ENCODE peak calls at places on chromosomes 16 and 17, in nine cellular contexts. T is right cardiac atrium; M is K562; F is effector memory CD4-positive, alpha-beta T cell; H is IMR-90; R is Peyer's patch; P is CD8-positive, alpha-beta memory T cell; Y is PC-3; O is brain microvascular endothelial cell. Q is an unnamed sample. For H3K27me3, the result is how much of the 10 kb centered on the place peaks cover.

GRCh38 chr16:24699151-24699723 is 30.2 kb upstream of the TNRC6A start:
- DNase-seq in T (no peak), M (no peak), F (no peak), H (no peak), R (no peak), P (no peak), Y (no peak), O (no peak), Q (no peak)

GRCh38 chr17:15363702-15364101 is 22.3 kb upstream of the TEKT3 start:
- DNase-seq in T (no peak), M (no peak), F (no peak), H (no peak), R (no peak), P (no peak), Y (no peak), O (no peak), Q (no peak)

GRCh38 chr17:77476920-77477805 is 336.4 kb downstream of the SEC14L1 start:
- DNase-seq in T (peak), M (no peak), F (no peak), H (peak), R (no peak), P (peak), Y (peak), O (peak), Q (peak)

GRCh38 chr17:72984145-72984924 is 108.2 kb downstream of the SLC39A11 start:
- DNase-seq in T (no peak), M (no peak), F (no peak), H (peak), R (no peak), P (no peak), Y (peak), O (peak), Q (peak)

GRCh38 chr16:71771571-71771970 is 37.1 kb downstream of the AP1G1 start:
- DNase-seq in T (no peak), M (no peak), F (no peak), H (no peak), R (no peak), P (no peak), Y (peak), O (no peak), Q (no peak)

GRCh38 chr16:4306439-4307214 is 9.2 kb upstream of the GLIS2 start:
- DNase-seq in T (no peak), M (no peak), F (peak), H (no peak), R (peak), P (peak), Y (no peak), O (no peak), Q (no peak)

GRCh38 chr16:68332411-68333121 is 21.7 kb downstream of the PRMT7 start:
- DNase-seq in T (no peak), M (no peak), F (no peak), H (peak), R (no peak), P (no peak), Y (no peak), O (peak), Q (peak)

GRCh38 chr16:68079616-68080344 is 5.4 kb upstream of the NFATC3 start:
- DNase-seq in T (peak), M (peak), F (peak), H (no peak), R (peak), P (peak), Y (no peak), O (no peak), Q (no peak)

GRCh38 chr17:42107597-42108576 is 4.6 kb downstream of the DHX58 start:
- DNase-seq in T (peak), M (peak), F (peak), H (peak), R (peak), P (peak), Y (no peak), O (peak), Q (peak)

GRCh38 chr17:13753151-13753550 is 151.4 kb upstream of the HS3ST3A1 start:
- DNase-seq in T (no peak), M (no peak), F (no peak), H (no peak), R (no peak), P (no peak), Y (no peak), O (no peak), Q (no peak)

GRCh38 chr17:13755851-13756250 is 154.1 kb upstream of the HS3ST3A1 start:
- DNase-seq in T (no peak), M (no peak), F (no peak), H (no peak), R (no peak), P (no peak), Y (no peak), O (no peak), Q (no peak)

GRCh38 chr17:13750783-13751484 is 149.2 kb upstream of the HS3ST3A1 start:
- DNase-seq in T (no peak), M (peak), F (no peak), H (peak), R (no peak), P (no peak), Y (peak), O (no peak), Q (no peak)

GRCh38 chr17:13749566-13750235 is 148.0 kb upstream of the HS3ST3A1 start:
- DNase-seq in T (no peak), M (no peak), F (no peak), H (no peak), R (no peak), P (no peak), Y (no peak), O (no peak), Q (no peak)

DNA sequence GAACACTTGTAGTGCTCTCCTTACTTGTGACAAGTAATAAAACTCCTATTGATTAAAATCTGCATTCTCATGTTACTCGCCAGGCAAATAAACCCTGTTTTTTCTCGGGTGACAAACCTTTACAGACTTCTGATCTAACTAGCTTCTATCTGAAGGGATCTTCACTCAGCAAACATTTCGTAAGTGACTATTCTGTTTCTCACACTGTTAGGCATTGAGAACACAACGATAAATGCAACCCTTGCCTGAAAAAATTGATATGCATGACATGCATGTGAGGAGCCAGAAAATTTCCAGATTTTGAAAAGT is 149.7 kb upstream of the HS3ST3A1 start:
- DNase-seq in T (no peak), M (no peak), F (no peak), H (no peak), R (no peak), P (no peak), Y (no peak), O (no peak), Q (no peak)
- H3K27me3 ChIP-seq in T (under half), M (under half), F (under half), H (under half), R (under half), P (under half), Y (under half), O (under half), Q (under half)

DNA sequence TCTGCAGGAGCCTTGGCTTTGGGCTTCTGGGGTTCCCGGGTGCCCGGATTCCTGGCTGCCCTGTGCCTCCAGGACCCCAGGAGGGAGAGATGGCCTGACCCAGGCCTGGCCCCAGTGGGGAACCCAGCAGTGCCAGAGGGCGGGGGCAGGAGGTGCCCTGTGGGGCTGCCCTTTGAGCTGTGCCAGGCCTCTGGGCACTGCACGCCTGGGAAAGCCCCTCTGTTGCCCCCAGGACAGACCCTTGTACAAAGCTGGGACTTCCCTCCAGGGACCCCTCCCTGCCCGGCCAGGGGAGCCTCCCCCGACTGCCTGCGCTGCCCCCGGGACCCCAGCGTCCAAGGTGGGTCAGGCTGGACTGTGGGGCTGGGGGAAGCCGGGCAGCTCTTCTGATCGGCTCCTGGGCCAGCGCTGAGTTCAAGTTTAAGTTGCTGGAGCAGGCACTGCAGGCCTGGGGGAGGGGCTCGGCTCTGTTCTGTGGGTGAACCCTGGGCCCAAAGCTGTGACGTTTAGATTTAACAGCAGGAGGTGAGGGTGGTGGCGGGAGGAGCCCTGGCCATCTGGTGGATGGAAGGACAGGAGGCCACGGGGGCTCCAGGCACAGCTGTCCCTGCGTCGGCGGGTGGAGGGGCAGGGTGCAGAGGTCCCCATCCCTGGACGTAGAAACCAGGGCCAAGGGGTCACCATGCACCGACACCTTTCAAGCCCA is 27.6 kb upstream of the C1QTNF8 start:
- DNase-seq in T (no peak), M (no peak), F (no peak), H (no peak), R (no peak), P (no peak), Y (no peak), O (no peak), Q (no peak)
- H3K27me3 ChIP-seq in T (under half), M (under half), F (under half), H (under half), R (under half), P (under half), Y (under half), O (under half), Q (under half)

GRCh38 chr16:22681551-22681880 is 132.4 kb upstream of the HS3ST2 start:
- DNase-seq in T (no peak), M (no peak), F (no peak), H (no peak), R (no peak), P (no peak), Y (no peak), O (no peak), Q (no peak)
- H3K27me3 ChIP-seq in T (under half), M (under half), F (under half), H (under half), R (under half), P (under half), Y (under half), O (under half), Q (under half)

GRCh38 chr16:49281843-49282642 is 405 bp upstream of the CBLN1 start:
- DNase-seq in T (peak), M (peak), F (no peak), H (peak), R (peak), P (no peak), Y (peak), O (peak), Q (peak)

GRCh38 chr16:49280861-49281331 is 742 bp downstream of the CBLN1 start:
- DNase-seq in T (no peak), M (no peak), F (no peak), H (no peak), R (no peak), P (no peak), Y (no peak), O (no peak), Q (no peak)

GRCh38 chr16:49283376-49284049 is 1.9 kb upstream of the CBLN1 start:
- DNase-seq in T (no peak), M (no peak), F (no peak), H (no peak), R (no peak), P (no peak), Y (no peak), O (no peak), Q (no peak)

GRCh38 chr16:49281481-49281842 is at the start of gene CBLN1:
- DNase-seq in T (no peak), M (no peak), F (no peak), H (no peak), R (no peak), P (no peak), Y (no peak), O (no peak), Q (no peak)

GRCh38 chr16:49282690-49283375 is 1.2 kb upstream of the CBLN1 start:
- DNase-seq in T (no peak), M (no peak), F (no peak), H (no peak), R (no peak), P (no peak), Y (no peak), O (no peak), Q (no peak)
- H3K27me3 ChIP-seq in T (under half), M (under half), F (under half), H (under half), R (under half), P (under half), Y (under half), O (half or more), Q (under half)

DNA sequence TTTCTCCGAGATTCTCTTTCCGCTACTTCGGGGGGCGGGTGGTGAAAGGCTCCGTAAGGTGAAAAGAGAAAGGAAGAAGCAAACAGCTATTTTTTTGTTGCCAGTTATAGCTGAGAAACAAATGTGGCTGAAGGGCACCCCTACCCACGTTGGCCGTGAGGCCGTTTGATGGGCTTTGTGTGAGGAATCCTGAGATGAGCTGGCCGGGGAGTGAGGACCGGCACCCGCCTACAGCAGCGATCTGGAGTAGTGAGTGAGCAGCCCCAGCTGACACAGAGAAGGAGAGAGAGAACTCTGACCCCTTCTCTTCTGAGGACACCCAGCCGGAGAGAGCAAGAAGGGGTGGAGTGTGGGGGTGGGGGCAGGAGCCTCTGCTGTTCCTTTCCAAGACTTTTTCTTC is 5.6 kb downstream of the JPH3 start:
- DNase-seq in T (no peak), M (no peak), F (no peak), H (no peak), R (no peak), P (no peak), Y (no peak), O (no peak), Q (no peak)
- H3K27me3 ChIP-seq in T (under half), M (under half), F (under half), H (under half), R (under half), P (under half), Y (under half), O (under half), Q (under half)

GRCh38 chr16:1259760-1260068 is 3.8 kb downstream of the TPSD1 start:
- DNase-seq in T (no peak), M (peak), F (no peak), H (no peak), R (no peak), P (no peak), Y (no peak), O (no peak), Q (no peak)

GRCh38 chr16:1257561-1258217 is 1.8 kb downstream of the TPSD1 start:
- DNase-seq in T (no peak), M (no peak), F (no peak), H (no peak), R (no peak), P (no peak), Y (no peak), O (no peak), Q (no peak)

GRCh38 chr16:1258906-1259759 is 3.3 kb downstream of the TPSD1 start:
- DNase-seq in T (no peak), M (peak), F (no peak), H (no peak), R (no peak), P (no peak), Y (peak), O (no peak), Q (no peak)

GRCh38 chr16:1256874-1257322 is 1.0 kb downstream of the TPSD1 start:
- DNase-seq in T (no peak), M (no peak), F (no peak), H (no peak), R (no peak), P (no peak), Y (no peak), O (no peak), Q (no peak)

DNA sequence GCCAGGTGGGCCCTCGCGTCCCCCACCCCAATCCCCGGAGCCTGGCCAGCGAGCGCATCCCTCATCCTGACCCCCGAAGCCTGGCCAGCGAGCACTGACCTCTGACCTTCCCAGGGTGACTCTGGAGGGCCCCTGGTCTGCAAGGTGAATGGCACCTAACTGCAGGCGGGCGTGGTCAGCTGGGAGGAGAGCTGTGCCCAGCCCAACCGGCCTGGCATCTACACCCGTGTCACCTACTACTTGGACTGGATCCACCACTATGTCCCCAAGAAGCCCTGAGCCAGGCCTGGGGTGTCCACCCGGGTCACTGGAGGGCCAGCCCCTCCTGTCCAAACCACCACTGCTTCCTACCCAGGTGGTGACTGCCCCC is 2.3 kb downstream of the TPSD1 start:
- DNase-seq in T (no peak), M (no peak), F (no peak), H (no peak), R (no peak), P (no peak), Y (no peak), O (no peak), Q (no peak)
- H3K27me3 ChIP-seq in T (under half), M (under half), F (under half), H (under half), R (under half), P (under half), Y (under half), O (under half), Q (under half)

GRCh38 chr17:7119314-7119713 is 4.7 kb upstream of the ASGR2 start:
- DNase-seq in T (no peak), M (no peak), F (no peak), H (no peak), R (no peak), P (no peak), Y (no peak), O (no peak), Q (no peak)
- H3K27me3 ChIP-seq in T (under half), M (under half), F (under half), H (under half), R (under half), P (under half), Y (under half), O (under half), Q (under half)

GRCh38 chr17:4648741-4649140 is 7.3 kb upstream of the ALOX15 start:
- DNase-seq in T (no peak), M (no peak), F (no peak), H (no peak), R (no peak), P (no peak), Y (no peak), O (no peak), Q (no peak)
- H3K27me3 ChIP-seq in T (under half), M (under half), F (under half), H (under half), R (under half), P (under half), Y (under half), O (under half), Q (under half)

GRCh38 chr16:56620311-56620897 is 5.2 kb upstream of the MT1E start:
- DNase-seq in T (no peak), M (no peak), F (no peak), H (no peak), R (no peak), P (no peak), Y (no peak), O (no peak), Q (no peak)
- H3K27me3 ChIP-seq in T (under half), M (under half), F (under half), H (under half), R (under half), P (under half), Y (under half), O (under half), Q (under half)

DNA sequence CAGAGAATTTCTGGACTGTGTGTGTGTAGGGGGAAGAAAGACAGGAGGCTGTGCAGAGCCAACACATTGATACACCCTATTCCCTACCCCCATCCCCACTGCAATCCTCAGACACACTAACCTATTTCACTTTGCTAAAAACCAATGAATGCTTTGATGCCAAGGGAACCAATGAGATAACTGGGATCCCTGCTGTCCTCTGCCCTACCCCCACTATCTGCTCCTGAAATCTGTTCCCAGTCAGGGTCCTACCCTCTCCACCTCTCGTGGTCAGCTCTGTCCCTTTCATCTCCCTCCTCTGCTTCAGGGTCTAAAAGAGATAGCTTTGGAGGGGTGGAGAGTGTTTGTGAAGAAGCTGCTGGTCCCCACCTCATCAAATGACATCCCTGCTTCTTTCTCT is 19.1 kb upstream of the SP6 start:
- DNase-seq in T (no peak), M (peak), F (no peak), H (no peak), R (no peak), P (no peak), Y (no peak), O (no peak), Q (no peak)
- H3K27me3 ChIP-seq in T (under half), M (under half), F (under half), H (half or more), R (under half), P (under half), Y (under half), O (half or more), Q (under half)

Q was measured in bronchial epithelial cell.